ENCODE peak calls at places on chromosomes 3 and 15, in five cellular contexts. F, C, J, W and H are unnamed samples.

GRCh38 chr3:138361193-138361525 is 12.8 kb downstream of the MRAS start:
- DNase-seq in F (no peak), C (no peak), J (no peak), W (no peak), H (no peak)

GRCh38 chr15:59292393-59292792 is 80.3 kb downstream of the MYO1E start:
- DNase-seq in F (no peak), C (no peak), J (no peak), W (no peak), H (no peak)

GRCh38 chr3:79255696-79256095 is 512.1 kb downstream of the ROBO1 start:
- DNase-seq in F (no peak), C (no peak), J (no peak), W (no peak), H (no peak)

GRCh38 chr3:195692781-195693427 is 27.9 kb upstream of the MUC20 start:
- DNase-seq in F (no peak), C (no peak), J (no peak), W (no peak), H (no peak)

GRCh38 chr3:141575879-141576743 is 89.3 kb downstream of the RASA2 start:
- DNase-seq in F (no peak), C (no peak), J (peak; percentile 16), W (no peak), H (no peak)

GRCh38 chr15:80744826-80745225 is 34.3 kb upstream of the CEMIP start:
- DNase-seq in F (no peak), C (no peak), J (no peak), W (no peak), H (no peak)

GRCh38 chr3:66507631-66508260 is 6.9 kb upstream of the LRIG1 start:
- DNase-seq in F (no peak), C (no peak), J (no peak), W (no peak), H (no peak)

GRCh38 chr15:41971089-41971892 is 1.1 kb downstream of the EHD4 start:
- DNase-seq in F (no peak), C (peak; percentile 77), J (peak; percentile 72), W (no peak), H (peak; percentile 48)

GRCh38 chr15:58383876-58384275 is 47.9 kb upstream of the LIPC start:
- DNase-seq in F (no peak), C (no peak), J (no peak), W (no peak), H (no peak)

GRCh38 chr15:25094066-25094465 is 139.3 kb downstream of the SNRPN start:
- DNase-seq in F (peak; percentile 55), C (no peak), J (no peak), W (no peak), H (no peak)
- H3K9me3 ChIP-seq in F (peaks cover 68% of the 10 kb centered on the region), C (peaks cover 73% of the 10 kb centered on the region), J (no peaks in the 10 kb centered on the region), W (peaks cover 32% of the 10 kb centered on the region), H (peaks cover 31% of the 10 kb centered on the region)

GRCh38 chr15:68100194-68100593 is 46.1 kb downstream of the PIAS1 start:
- DNase-seq in F (no peak), C (no peak), J (no peak), W (no peak), H (no peak)
- H3K9me3 ChIP-seq in F (peaks cover 11% of the 10 kb centered on the region), C (peaks cover 10% of the 10 kb centered on the region), J (peaks cover 15% of the 10 kb centered on the region), W (peaks cover 6% of the 10 kb centered on the region), H (no peaks in the 10 kb centered on the region)

GRCh38 chr3:7074217-7074616 is 213.3 kb downstream of the GRM7 start:
- DNase-seq in F (no peak), C (no peak), J (no peak), W (no peak), H (no peak)
- H3K9me3 ChIP-seq in F (no peaks in the 10 kb centered on the region), C (no peaks in the 10 kb centered on the region), J (no peaks in the 10 kb centered on the region), W (peaks cover 3% of the 10 kb centered on the region), H (no peaks in the 10 kb centered on the region)

GRCh38 chr15:20344601-20345400 is 196.8 kb downstream of the GOLGA6L6 start:
- DNase-seq in F (peak; percentile 88), C (peak; percentile 20), J (peak; percentile 26), W (no peak), H (no peak)

GRCh38 chr15:20345401-20345958 is 196.1 kb downstream of the GOLGA6L6 start:
- DNase-seq in F (peak; percentile 89), C (no peak), J (peak; percentile 34), W (no peak), H (no peak)

GRCh38 chr15:20340331-20340811 is 201.2 kb downstream of the GOLGA6L6 start:
- DNase-seq in F (peak; percentile 91), C (peak; percentile 66), J (peak; percentile 34), W (no peak), H (peak; percentile 37)

GRCh38 chr15:20340931-20341661 is 200.5 kb downstream of the GOLGA6L6 start:
- DNase-seq in F (peak; percentile 98), C (peak; percentile 97), J (peak; percentile 32), W (no peak), H (peak; percentile 57)

GRCh38 chr15:20341901-20342605 is 199.5 kb downstream of the GOLGA6L6 start:
- DNase-seq in F (peak; percentile 96), C (peak; percentile 95), J (no peak), W (no peak), H (peak; percentile 22)
- H3K9me3 ChIP-seq in F (peaks cover 11% of the 10 kb centered on the region), C (no peaks in the 10 kb centered on the region), J (no peaks in the 10 kb centered on the region), W (peaks cover 85% of the 10 kb centered on the region), H (peaks cover 3% of the 10 kb centered on the region)